ENCODE peak calls at places on chromosomes 6 and 20, in five cellular contexts. L is tibial artery, U is AG04450, E is pancreas, I is brain microvascular endothelial cell. M is an unnamed sample.

GRCh38 chr6:135419162-135419561 is 78.4 kb downstream of the AHI1 start:
- DNase-seq in L (no peak), U (peak), E (no peak), I (peak), M (no peak)

GRCh38 chr6:4441981-4442434 is 306.6 kb upstream of the ECI2 start:
- DNase-seq in L (no peak), U (peak), E (no peak), I (no peak), M (no peak)

GRCh38 chr20:62733891-62734290 is 25.3 kb downstream of the NTSR1 start:
- DNase-seq in L (peak), U (no peak), E (no peak), I (no peak), M (no peak)

GRCh38 chr6:79613912-79614311 is 17.2 kb upstream of the SH3BGRL2 start:
- DNase-seq in L (no peak), U (no peak), E (no peak), I (no peak), M (no peak)

GRCh38 chr6:133645000-133645619 is 243.8 kb upstream of the TCF21 start:
- DNase-seq in L (no peak), U (peak), E (no peak), I (peak), M (no peak)

GRCh38 chr20:884983-885952 is 30.9 kb downstream of the ANGPT4 start:
- DNase-seq in L (peak), U (no peak), E (no peak), I (peak), M (peak)

GRCh38 chr6:118668761-118669411 is 17.5 kb upstream of the CEP85L start:
- DNase-seq in L (no peak), U (peak), E (no peak), I (peak), M (no peak)

GRCh38 chr20:19233025-19233794 is 20.8 kb downstream of the SLC24A3 start:
- DNase-seq in L (no peak), U (no peak), E (no peak), I (no peak), M (no peak)

GRCh38 chr6:77425216-77425615 is 38.1 kb downstream of the HTR1B start:
- DNase-seq in L (no peak), U (no peak), E (no peak), I (no peak), M (no peak)

GRCh38 chr20:17966432-17967312 is 1.9 kb downstream of the SNX5 start:
- DNase-seq in L (no peak), U (no peak), E (no peak), I (peak), M (no peak)
- TF ChIP-seq CTCF in L (peak), U (peak), E (no peak), I (peak), M (no peak)

DNA sequence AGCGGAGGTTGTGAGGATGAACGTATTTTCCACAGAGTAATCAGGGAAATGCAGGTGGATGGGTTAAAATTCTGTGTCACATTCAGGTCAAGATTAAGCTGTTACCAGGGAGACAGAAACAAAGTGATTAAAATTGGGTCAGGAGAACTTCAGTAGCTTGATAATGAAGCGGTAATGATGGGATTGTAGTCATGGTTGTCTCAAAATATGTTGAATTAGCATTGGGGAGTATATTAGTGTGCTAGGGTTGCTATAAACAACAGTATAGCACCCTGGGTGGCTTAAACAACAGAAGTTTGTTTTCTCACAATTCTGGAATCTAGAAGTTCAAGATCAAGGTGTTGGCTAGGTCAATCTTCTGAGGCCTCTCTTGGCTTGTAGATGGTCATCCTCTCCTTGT is 155.5 kb downstream of the GJA1 start:
- DNase-seq in L (no peak), U (no peak), E (no peak), I (no peak), M (no peak)
- TF ChIP-seq CTCF in L (no peak), U (no peak), E (no peak), I (no peak), M (no peak)

DNA sequence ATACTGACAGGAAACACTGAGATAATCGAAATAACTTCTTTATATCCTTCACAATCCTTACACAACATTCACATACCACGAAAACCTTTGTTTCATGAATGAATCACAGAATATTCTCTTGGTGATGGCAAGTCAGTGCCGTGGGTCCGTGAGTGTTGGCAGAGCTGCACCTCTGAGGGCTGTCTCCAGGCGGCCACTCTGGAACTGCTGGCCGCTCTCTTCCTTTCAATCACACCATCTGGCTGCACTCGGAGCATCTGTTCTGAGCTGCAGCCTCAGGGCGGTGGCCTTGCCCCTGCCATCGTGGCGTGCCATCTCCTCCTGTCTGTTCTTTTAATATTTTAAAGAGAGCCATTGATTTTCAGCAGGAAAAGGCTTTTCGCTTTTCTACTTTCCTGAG is 129.4 kb upstream of the AFDN start:
- DNase-seq in L (no peak), U (no peak), E (no peak), I (no peak), M (no peak)
- TF ChIP-seq CTCF in L (no peak), U (no peak), E (no peak), I (no peak), M (no peak)

GRCh38 chr6:6348251-6348650 is 27.8 kb upstream of the F13A1 start:
- DNase-seq in L (no peak), U (no peak), E (no peak), I (no peak), M (no peak)

GRCh38 chr6:6346427-6346826 is 26.0 kb upstream of the F13A1 start:
- DNase-seq in L (no peak), U (no peak), E (no peak), I (no peak), M (no peak)

GRCh38 chr6:6352772-6353171 is 32.3 kb upstream of the F13A1 start:
- DNase-seq in L (no peak), U (no peak), E (no peak), I (no peak), M (no peak)

DNA sequence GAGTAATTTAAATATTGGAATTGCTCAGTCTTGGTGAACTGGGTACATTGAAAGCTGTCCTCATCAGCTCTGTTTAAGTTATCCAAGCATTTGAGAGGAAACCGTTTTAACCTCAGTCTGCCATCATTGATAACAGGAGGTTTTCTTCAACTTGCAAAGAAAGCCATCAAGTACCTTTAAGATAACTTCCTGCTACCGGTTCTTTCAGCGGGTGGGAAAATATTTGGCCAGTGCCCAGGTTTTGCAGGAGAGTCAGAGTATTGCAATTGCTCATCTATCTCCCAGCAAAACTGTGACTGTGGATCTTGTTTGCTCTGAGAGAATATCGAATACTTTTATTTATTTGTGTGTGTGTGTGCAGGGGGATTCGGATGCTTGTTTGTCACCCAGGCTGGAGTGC is 31.2 kb upstream of the F13A1 start:
- DNase-seq in L (no peak), U (no peak), E (no peak), I (no peak), M (no peak)
- TF ChIP-seq CTCF in L (no peak), U (no peak), E (no peak), I (no peak), M (no peak)

GRCh38 chr20:15837563-15837962 is 735.7 kb downstream of the KIF16B start:
- DNase-seq in L (no peak), U (no peak), E (no peak), I (no peak), M (no peak)

GRCh38 chr20:15835811-15836210 is 737.4 kb downstream of the KIF16B start:
- DNase-seq in L (no peak), U (no peak), E (no peak), I (no peak), M (no peak)

GRCh38 chr20:15832512-15832911 is 740.7 kb downstream of the KIF16B start:
- DNase-seq in L (no peak), U (no peak), E (no peak), I (no peak), M (no peak)

GRCh38 chr20:15836634-15837033 is 736.6 kb downstream of the KIF16B start:
- DNase-seq in L (no peak), U (no peak), E (no peak), I (no peak), M (no peak)

DNA sequence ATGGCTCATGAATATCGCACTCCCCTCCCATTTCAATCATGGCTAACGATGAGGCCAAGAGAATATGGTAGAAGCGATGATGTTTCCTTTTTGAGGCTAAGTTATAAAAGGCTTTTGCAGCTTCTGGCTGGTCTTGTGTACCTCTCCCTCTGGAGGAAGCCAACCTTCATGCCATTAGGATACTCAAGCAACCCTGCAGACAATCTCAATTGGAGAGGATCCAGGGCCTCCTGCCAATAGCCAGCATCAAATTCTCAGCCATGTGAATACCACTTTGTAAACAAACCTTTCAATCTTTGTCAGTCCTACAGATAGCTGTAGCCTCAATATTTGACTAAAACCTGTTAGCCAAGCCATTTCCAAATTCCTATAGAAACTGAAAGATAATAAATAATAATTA is 738.4 kb downstream of the KIF16B start:
- DNase-seq in L (no peak), U (no peak), E (no peak), I (peak), M (no peak)
- TF ChIP-seq CTCF in L (no peak), U (no peak), E (no peak), I (no peak), M (no peak)

GRCh38 chr6:6803180-6803978 is 214.9 kb downstream of the LY86 start:
- DNase-seq in L (no peak), U (no peak), E (no peak), I (no peak), M (peak)

GRCh38 chr6:6804843-6805680 is 216.5 kb downstream of the LY86 start:
- DNase-seq in L (no peak), U (no peak), E (no peak), I (no peak), M (no peak)

GRCh38 chr6:6801635-6802218 is 213.2 kb downstream of the LY86 start:
- DNase-seq in L (no peak), U (no peak), E (no peak), I (no peak), M (no peak)

GRCh38 chr6:6798430-6798829 is 209.9 kb downstream of the LY86 start:
- DNase-seq in L (no peak), U (no peak), E (no peak), I (no peak), M (no peak)

DNA sequence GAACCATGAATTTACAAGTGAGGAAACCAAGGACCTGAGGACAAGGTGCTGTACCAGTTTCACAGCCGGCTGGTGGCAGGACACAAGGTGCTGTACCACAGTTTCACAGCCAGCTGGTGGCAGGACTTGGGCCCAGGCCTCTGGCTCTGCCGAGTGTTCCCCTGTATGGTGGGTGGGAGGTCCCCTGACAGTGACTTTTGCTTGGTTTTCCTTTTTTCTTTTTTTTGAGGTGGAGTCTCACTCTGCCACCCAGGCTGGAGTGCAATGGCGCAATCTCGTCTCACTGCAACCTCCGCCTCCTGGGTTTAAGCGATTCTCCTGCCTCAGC is 212.4 kb downstream of the LY86 start:
- DNase-seq in L (no peak), U (no peak), E (no peak), I (no peak), M (no peak)
- TF ChIP-seq CTCF in L (no peak), U (no peak), E (no peak), I (no peak), M (no peak)

GRCh38 chr20:22099348-22099747 is 393.9 kb downstream of the PAX1 start:
- DNase-seq in L (no peak), U (no peak), E (no peak), I (no peak), M (no peak)

GRCh38 chr20:22093122-22093521 is 387.7 kb downstream of the PAX1 start:
- DNase-seq in L (no peak), U (no peak), E (no peak), I (no peak), M (no peak)

GRCh38 chr20:22101606-22102005 is 396.1 kb downstream of the PAX1 start:
- DNase-seq in L (no peak), U (no peak), E (no peak), I (no peak), M (no peak)

DNA sequence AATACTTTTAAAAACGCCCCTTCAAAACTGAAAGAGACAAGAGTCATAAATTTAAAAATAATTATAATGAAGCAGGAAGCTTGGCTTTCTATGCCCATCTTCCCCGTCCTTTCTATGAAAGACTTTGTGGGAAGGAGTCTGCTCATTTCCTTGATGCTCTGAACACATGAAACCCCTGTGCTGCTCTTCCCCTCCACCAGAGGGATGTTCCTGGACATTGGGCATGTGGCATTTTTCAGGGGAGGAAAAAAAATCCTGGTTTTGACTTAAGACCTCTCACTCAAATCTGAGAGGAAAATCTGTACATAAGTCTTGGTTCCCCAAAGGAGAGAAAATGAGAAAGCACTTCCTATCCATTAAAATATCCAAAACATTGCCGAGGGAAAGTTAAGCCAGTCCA is 393.0 kb downstream of the PAX1 start:
- DNase-seq in L (no peak), U (no peak), E (no peak), I (no peak), M (no peak)
- TF ChIP-seq CTCF in L (no peak), U (no peak), E (no peak), I (no peak), M (no peak)

GRCh38 chr6:34064675-34065074 is 81.2 kb downstream of the GRM4 start:
- DNase-seq in L (no peak), U (no peak), E (no peak), I (no peak), M (no peak)

GRCh38 chr6:34063641-34064040 is 82.2 kb downstream of the GRM4 start:
- DNase-seq in L (no peak), U (no peak), E (no peak), I (no peak), M (no peak)

GRCh38 chr6:34061348-34061747 is 84.5 kb downstream of the GRM4 start:
- DNase-seq in L (no peak), U (no peak), E (no peak), I (no peak), M (no peak)

GRCh38 chr6:34062156-34062555 is 83.7 kb downstream of the GRM4 start:
- DNase-seq in L (no peak), U (no peak), E (no peak), I (no peak), M (no peak)

DNA sequence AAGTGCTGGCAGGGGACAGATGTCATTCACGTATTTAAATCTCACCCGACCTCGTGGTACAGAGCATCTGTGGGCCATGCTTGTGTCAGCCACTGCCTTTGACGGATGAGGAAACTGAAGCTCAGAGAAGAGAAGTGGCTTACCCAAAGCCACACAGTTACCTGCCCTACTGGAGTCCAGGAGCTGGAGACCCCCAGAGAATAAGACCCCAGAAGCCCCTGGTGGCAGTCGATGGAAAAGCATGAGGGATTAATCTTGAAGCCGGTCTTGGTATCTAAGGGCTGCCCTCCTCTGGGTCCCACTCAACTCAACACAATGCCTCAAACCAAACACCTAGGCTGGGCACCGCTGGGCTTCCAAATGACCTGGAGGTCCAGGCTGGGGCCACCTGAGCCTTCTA is 83.1 kb downstream of the GRM4 start:
- DNase-seq in L (no peak), U (no peak), E (no peak), I (no peak), M (no peak)
- TF ChIP-seq CTCF in L (no peak), U (peak), E (no peak), I (peak), M (no peak)

GRCh38 chr20:42192321-42192720 is 574.1 kb upstream of the CHD6 start:
- DNase-seq in L (no peak), U (no peak), E (no peak), I (no peak), M (no peak)

GRCh38 chr20:42186337-42186736 is 568.2 kb upstream of the CHD6 start:
- DNase-seq in L (no peak), U (no peak), E (no peak), I (no peak), M (no peak)

GRCh38 chr20:42193119-42193518 is 574.9 kb upstream of the CHD6 start:
- DNase-seq in L (no peak), U (no peak), E (peak), I (no peak), M (no peak)

GRCh38 chr20:42190084-42190483 is 571.9 kb upstream of the CHD6 start:
- DNase-seq in L (no peak), U (no peak), E (no peak), I (no peak), M (no peak)

DNA sequence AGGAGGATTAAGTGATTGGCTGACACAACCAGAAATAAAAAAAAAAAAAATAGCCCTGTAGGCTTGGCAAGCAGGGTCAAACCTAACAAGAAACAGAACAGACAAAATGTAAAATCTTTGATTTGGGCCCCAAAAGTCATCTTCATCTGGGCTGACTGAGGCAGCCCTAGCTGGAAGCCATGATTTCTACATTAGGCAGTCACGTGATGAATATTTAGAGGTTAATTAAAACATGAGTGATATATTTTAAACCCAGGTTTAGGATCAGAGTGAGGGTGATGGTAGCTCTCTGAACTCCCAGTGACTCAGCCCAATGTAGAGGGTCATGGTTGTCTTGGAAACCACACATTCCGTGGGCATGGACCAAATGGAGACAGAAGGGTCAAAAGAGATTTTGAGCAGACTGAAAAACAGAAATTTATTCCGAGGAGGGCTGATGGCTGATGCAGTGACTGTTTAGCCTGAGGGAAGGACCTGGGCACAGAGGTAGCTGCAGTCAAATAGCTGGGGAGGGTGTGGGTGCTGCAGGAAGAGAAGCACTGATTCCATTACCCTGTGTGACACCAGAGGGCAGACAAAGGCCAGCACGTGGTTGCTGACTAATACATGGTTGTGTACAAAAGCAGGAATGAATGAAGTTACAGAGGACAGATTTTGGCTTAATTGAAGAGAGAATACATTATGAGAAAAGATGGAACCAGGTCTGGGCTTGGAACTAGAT is 573.1 kb upstream of the CHD6 start:
- DNase-seq in L (no peak), U (no peak), E (no peak), I (no peak), M (no peak)
- TF ChIP-seq CTCF in L (no peak), U (no peak), E (no peak), I (no peak), M (no peak)